ENCODE peak calls at places on chromosomes 5 and 9, in eight cellular contexts. J, M, Z, F, W, E, P and N are unnamed samples.

GRCh38 chr9:69579749-69580581 is 92.2 kb downstream of the APBA1 start:
- DNase-seq in M (no peak), J (no peak), Z (no peak), F (no peak), W (no peak), E (no peak), P (no peak), N (no peak)

GRCh38 chr5:170393958-170394357 is 4.8 kb upstream of the KCNMB1 start:
- DNase-seq in P (no peak), W (no peak), F (no peak), J (no peak), Z (no peak), E (no peak), M (no peak), N (no peak)

GRCh38 chr9:129258823-129259301 is 80.8 kb upstream of the IER5L start:
- DNase-seq in P (peak), J (no peak), Z (no peak), E (no peak), M (no peak), W (no peak), F (no peak), N (no peak)

GRCh38 chr5:172491481-172491880 is 37.2 kb upstream of the SH3PXD2B start:
- DNase-seq in P (no peak), W (no peak), J (no peak), E (no peak), F (peak), Z (no peak), M (peak), N (no peak)

GRCh38 chr9:89558500-89558899 is 46.3 kb upstream of the GADD45G start:
- DNase-seq in E (no peak), P (no peak), Z (no peak), F (no peak), J (no peak), W (no peak), M (no peak), N (no peak)

GRCh38 chr5:139451878-139452660 is 10.5 kb downstream of the ECSCR start:
- DNase-seq in P (no peak), F (no peak), E (no peak), J (no peak), M (no peak), W (no peak), Z (no peak), N (no peak)

GRCh38 chr5:112960316-112960715 is 16.3 kb upstream of the DCP2 start:
- DNase-seq in E (no peak), W (no peak), J (no peak), F (no peak), M (no peak), P (no peak), Z (no peak), N (no peak)

GRCh38 chr5:154078305-154078704 is 39.5 kb downstream of the MFAP3 start:
- DNase-seq in Z (no peak), F (no peak), M (no peak), W (no peak), E (peak), J (no peak), P (no peak), N (no peak)

GRCh38 chr5:138789771-138790242 is 36.6 kb downstream of the CTNNA1 start:
- DNase-seq in W (peak), E (peak), M (no peak), P (no peak), F (no peak), Z (no peak), J (peak), N (peak)

GRCh38 chr9:76562511-76562911 is 103.5 kb downstream of the GCNT1 start:
- DNase-seq in M (no peak), J (peak), W (peak), E (peak), P (no peak), Z (peak), F (no peak), N (peak)

GRCh38 chr5:10323588-10324488 is 16.1 kb upstream of the CMBL start:
- DNase-seq in J (no peak), E (no peak), F (no peak), W (no peak), Z (no peak), P (no peak), M (no peak), N (peak)

GRCh38 chr5:5183192-5183699 is 43.1 kb downstream of the ADAMTS16 start:
- DNase-seq in F (no peak), W (no peak), E (no peak), M (no peak), P (no peak), J (no peak), Z (no peak), N (no peak)

DNA sequence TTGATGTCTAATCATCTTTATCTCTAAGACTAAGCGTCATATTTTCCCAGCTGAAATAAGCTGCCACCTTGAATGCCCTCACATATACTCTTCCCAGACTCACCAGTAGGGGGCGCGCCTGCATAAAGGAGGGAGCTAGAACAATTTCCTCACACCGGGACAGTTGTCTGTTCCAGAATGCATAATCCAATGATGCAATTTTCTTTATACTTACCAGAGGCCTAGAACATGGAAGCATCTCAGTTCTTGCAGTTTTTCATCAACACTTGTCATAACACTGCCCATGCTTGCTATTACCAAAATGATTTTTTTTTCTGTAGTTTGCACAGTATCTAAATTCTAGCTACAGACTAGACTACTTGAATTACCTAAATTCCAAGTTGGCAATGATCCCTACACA is 203.9 kb downstream of the FRMD3 start:
- DNase-seq in M (peak), E (peak), F (no peak), Z (peak), J (peak), P (peak), W (peak), N (peak)
- TF ChIP-seq CTCF in M (peak), E (peak), F (peak), Z (peak), J (peak), P (peak), W (peak), N (peak)

DNA sequence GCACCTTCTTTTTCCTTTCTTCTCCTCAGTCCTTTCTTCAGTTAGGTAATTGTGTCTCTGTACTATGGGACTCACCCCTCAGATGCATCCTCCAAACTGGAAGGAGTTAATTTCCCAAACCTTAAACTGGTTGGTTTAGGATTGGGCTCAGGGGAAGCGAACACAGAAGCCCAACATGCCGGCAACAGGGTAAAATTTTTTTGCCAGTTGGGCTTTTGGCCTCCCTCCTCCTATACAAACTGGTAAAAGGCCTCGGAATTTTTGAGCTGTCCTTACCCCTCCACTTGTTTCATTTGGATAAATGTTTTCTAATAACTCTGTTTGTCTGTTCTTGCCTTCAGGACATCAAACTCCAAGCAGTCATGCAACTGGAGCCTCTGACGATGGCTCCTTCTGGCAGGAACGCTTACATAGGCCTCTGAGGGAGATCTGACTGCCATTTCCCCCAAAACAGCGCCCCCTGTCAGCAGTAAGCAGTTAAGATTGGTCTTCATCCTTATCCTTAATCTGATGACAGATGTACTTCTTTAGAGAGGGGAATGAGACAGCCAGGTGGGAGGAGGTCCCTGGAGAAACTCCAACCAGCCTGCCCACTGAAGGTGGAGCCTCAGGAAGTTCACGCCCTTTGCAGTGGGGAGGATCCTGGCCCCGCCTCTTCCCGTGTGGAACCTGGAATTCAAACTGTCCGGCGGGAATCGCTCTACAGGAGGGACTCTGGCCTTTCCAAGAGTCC is 57.8 kb upstream of the SPINK5 start:
- DNase-seq in F (no peak), J (peak), M (no peak), P (no peak), E (no peak), W (no peak), Z (no peak), N (no peak)
- TF ChIP-seq CTCF in F (no peak), J (peak), M (no peak), P (no peak), E (no peak), W (no peak), Z (no peak), N (no peak)

DNA sequence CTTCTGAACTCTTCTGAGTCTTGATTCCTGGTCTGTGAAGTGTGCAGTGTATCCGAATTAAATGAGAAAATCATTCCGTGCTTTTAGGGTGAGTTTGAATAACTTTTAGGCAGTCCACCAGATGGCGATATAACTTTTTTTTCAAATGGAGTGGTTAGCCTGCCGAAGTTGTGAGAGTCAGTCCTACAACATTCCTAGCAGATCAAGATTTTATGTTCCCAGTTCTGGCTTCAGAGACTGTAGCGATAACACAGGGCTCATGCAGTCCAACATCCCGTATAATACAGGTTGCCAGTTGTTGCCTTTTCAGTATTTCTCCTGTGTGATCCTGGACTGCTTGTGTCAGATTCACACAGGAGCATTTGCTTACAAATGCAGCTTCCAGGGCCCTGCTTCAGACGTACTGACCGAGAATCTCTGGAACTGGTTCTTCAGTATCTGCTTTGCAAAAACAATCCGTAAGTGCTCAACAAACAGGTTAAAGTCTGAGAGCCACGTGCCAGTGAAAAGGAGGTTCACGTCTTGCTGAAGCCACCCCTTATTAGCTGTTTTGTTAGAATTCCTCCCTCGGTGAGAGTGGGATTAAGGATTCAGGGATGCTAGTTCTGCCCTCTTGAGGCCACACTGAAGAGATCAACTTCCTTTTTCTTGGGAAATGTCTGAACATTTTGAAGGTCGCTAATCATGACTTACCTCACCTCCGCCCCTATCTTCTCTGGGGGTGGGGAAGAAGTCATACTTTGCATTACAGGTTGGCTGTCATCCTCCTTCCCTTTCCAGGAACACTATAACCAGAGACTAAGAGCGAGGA is 22.8 kb downstream of the SMIM3 start:
- DNase-seq in W (peak), E (peak), F (no peak), J (peak), M (peak), P (no peak), Z (no peak), N (peak)
- TF ChIP-seq CTCF in W (peak), E (peak), F (peak), J (peak), M (peak), P (peak), Z (peak), N (peak)

DNA sequence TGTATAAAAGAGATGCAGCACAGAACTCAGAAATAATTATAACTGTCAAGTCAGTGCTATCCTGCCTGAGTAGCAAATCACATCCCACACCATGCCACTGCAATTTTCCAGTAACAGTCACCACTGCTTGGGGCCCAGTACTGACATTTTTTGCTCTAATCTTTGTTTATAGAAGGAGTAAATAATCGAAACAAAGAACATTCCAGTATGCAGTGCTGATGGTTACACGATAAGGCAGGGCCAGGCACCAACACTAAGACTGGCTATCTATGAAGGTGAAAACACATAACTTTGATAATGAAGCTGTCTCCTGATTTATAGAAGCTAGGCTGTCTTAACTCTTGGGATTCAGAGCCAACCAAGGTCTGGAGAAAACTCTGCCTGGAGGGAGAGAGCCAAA is 365.3 kb downstream of the BNC2 start:
- DNase-seq in Z (no peak), F (no peak), M (no peak), P (no peak), E (peak), J (peak), W (peak), N (peak)
- TF ChIP-seq CTCF in Z (no peak), F (no peak), M (no peak), P (no peak), E (no peak), J (no peak), W (no peak), N (no peak)

GRCh38 chr5:179138568-179138925 is 78.4 kb downstream of the ZNF354C start:
- DNase-seq in P (no peak), F (no peak), Z (no peak), J (no peak), W (no peak), M (no peak), E (no peak), N (no peak)

GRCh38 chr5:179139936-179140235 is 79.7 kb downstream of the ZNF354C start:
- DNase-seq in F (no peak), Z (no peak), E (no peak), W (no peak), J (no peak), P (no peak), M (no peak), N (no peak)

GRCh38 chr5:179139111-179139935 is 79.2 kb downstream of the ZNF354C start:
- DNase-seq in P (no peak), Z (no peak), E (no peak), F (no peak), W (no peak), J (no peak), M (no peak), N (no peak)

GRCh38 chr5:179141867-179142266 is 81.7 kb downstream of the ZNF354C start:
- DNase-seq in W (no peak), P (no peak), E (no peak), F (no peak), Z (no peak), M (no peak), J (no peak), N (no peak)

GRCh38 chr5:179140293-179140692 is 80.1 kb downstream of the ZNF354C start:
- DNase-seq in M (no peak), J (no peak), E (no peak), W (no peak), F (no peak), P (no peak), Z (no peak), N (no peak)
- TF ChIP-seq CTCF in M (no peak), J (no peak), E (no peak), W (no peak), F (no peak), P (no peak), Z (no peak), N (no peak)

DNA sequence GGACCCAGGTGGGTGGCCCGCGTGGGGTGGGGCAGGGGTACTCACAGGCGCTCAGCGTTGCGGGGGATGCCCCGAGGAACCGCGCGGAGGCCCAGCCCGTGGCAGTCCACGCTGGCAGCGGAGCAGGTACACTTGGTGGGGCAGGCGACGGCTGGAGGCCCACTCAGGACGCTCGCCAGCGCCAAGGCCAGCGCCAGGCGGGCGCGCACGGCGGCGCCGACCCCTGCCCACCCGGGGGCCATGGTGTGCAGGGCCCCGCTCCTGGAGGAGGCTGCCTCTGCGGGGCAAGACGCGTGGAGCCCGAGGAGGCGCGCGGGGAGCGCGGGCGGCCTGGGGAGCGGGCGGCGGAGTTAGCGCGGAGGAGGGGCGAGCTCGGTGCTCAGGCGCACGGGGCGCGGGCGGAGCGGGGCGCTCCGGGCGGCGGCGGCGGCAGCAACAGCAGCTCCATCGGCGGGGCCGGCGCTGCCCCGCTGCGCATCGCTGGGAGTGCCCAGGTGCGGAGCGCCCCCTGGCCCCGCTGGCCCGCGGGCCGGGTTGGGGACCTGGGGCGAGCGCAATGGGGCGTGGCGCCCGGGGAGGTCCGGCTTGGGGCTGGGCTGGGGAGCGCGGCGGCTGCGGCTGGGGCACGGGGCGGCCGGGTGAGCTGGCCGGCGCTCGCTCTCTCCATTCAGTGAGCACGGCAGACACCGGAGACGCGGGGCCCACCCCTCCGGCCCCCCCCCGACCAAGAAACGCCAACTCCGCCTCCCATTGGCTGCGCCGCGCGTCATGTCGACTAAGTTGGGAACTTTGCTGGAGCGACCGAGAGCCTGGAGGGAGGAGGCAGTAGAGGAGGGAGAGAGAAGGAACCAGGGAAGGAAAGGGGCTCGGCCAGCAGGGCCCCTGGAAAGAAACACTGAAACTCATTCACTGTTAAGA is at the start of gene SLIT3:
- DNase-seq in F (no peak), Z (peak), W (peak), M (peak), P (peak), E (peak), J (peak), N (peak)
- TF ChIP-seq CTCF in F (no peak), Z (no peak), W (no peak), M (no peak), P (no peak), E (no peak), J (no peak), N (peak)

GRCh38 chr9:85186218-85186585 is 516.7 kb downstream of the NTRK2 start:
- DNase-seq in J (no peak), W (no peak), F (no peak), E (no peak), Z (no peak), M (no peak), P (no peak), N (no peak)
- TF ChIP-seq CTCF in J (no peak), W (no peak), F (no peak), E (no peak), Z (no peak), M (no peak), P (no peak), N (no peak)